ENCODE peak calls at places on chromosome 3, in four cellular contexts. X is IMR-90, I is endothelial cell of umbilical vein, N is GM12878. U is an unnamed sample.

GRCh38 chr3:150464684-150465083 is 56.6 kb downstream of the TSC22D2 start:
- DNase-seq in X (no peak), I (no peak), N (no peak), U (no peak)

GRCh38 chr3:14492948-14493881 is 46.9 kb downstream of the GRIP2 start:
- DNase-seq in X (no peak), I (no peak), N (no peak), U (no peak)

GRCh38 chr3:71784201-71784913 is 591 bp downstream of the PROK2 start:
- DNase-seq in X (no peak), I (no peak), N (no peak), U (no peak)

GRCh38 chr3:167110906-167111305 is 269.2 kb downstream of the ZBBX start:
- DNase-seq in X (no peak), I (no peak), N (no peak), U (no peak)

GRCh38 chr3:63576826-63577225 is 75.6 kb upstream of the SNTN start:
- DNase-seq in X (no peak), I (no peak), N (no peak), U (no peak)

GRCh38 chr3:106130384-106131084 is 261.7 kb upstream of the CBLB start:
- DNase-seq in X (peak; percentile 87), I (peak; percentile 47), N (no peak), U (peak; percentile 61)

GRCh38 chr3:111838133-111838532 is 20.9 kb upstream of the PHLDB2 start:
- DNase-seq in X (no peak), I (no peak), N (no peak), U (no peak)

GRCh38 chr3:18424862-18425640 is at the start of gene SATB1:
- DNase-seq in X (peak; percentile 34), I (peak; percentile 48), N (no peak), U (peak; percentile 38)

GRCh38 chr3:14371573-14372474 is 30.6 kb upstream of the SLC6A6 start:
- DNase-seq in X (peak; percentile 31), I (peak; percentile 7), N (no peak), U (peak; percentile 93)

GRCh38 chr3:95343228-95343627 is 1280.4 kb downstream of the NSUN3 start:
- DNase-seq in X (no peak), I (no peak), N (no peak), U (no peak)

GRCh38 chr3:8069471-8069870 is 432.2 kb upstream of the LMCD1 start:
- DNase-seq in X (no peak), I (no peak), N (no peak), U (no peak)

GRCh38 chr3:160141485-160142185 is 83.6 kb upstream of the C3orf80 start:
- DNase-seq in X (peak; percentile 51), I (no peak), N (no peak), U (no peak)

GRCh38 chr3:141661229-141662196 is 76.6 kb upstream of the RNF7 start:
- DNase-seq in X (no peak), I (no peak), N (no peak), U (no peak)

GRCh38 chr3:156957715-156958114 is 131.6 kb downstream of the LEKR1 start:
- DNase-seq in X (no peak), I (no peak), N (peak; percentile 54), U (no peak)

GRCh38 chr3:45131201-45131600 is 15.0 kb downstream of the CDCP1 start:
- DNase-seq in X (peak; percentile 45), I (no peak), N (no peak), U (no peak)

GRCh38 chr3:101066776-101067175 is 73.6 kb upstream of the ABI3BP start:
- DNase-seq in X (peak; percentile 50), I (peak; percentile 54), N (no peak), U (no peak)

GRCh38 chr3:101068876-101069606 is 75.8 kb upstream of the ABI3BP start:
- DNase-seq in X (no peak), I (no peak), N (no peak), U (no peak)

GRCh38 chr3:101069796-101070195 is 76.6 kb upstream of the ABI3BP start:
- DNase-seq in X (peak; percentile 22), I (no peak), N (no peak), U (no peak)

GRCh38 chr3:101072299-101072698 is 79.1 kb upstream of the ABI3BP start:
- DNase-seq in X (peak; percentile 52), I (peak; percentile 94), N (no peak), U (no peak)

GRCh38 chr3:101070260-101071121 is 77.3 kb upstream of the ABI3BP start:
- DNase-seq in X (no peak), I (peak; percentile 46), N (peak; percentile 7), U (peak; percentile 66)
- TF ChIP-seq FOS in X (no peak), I (no peak), N (no peak), U (no peak)

DNA sequence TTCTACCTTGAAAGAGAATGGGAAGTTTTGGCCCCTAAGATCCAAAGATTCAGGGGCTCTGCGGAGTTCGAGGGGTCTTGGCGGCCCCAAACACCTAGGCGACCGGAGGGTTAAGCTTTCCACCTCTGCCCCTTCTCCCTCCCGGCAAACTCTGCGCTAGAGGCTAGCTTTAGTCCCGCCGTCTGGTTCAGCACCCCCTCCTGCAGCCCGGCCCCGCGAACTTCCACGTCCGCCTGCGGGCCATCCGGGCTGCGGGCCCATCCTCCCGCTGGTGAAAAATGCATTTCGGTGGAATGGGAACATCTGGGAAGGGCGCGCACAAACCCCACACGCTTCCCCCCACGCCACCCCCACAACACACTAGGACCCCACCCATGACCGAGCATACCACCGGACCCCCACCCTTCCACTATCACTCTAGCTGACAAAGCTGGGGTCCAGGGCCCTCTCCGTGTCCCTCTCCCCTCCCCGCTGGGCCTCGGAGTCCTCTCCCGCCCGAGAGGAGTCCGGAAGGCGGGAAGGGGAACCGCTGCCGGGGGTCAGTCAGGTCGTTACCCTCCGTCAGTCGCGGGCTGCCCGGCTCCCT is 1.0 kb downstream of the SHOX2 start:
- DNase-seq in X (no peak), I (no peak), N (no peak), U (peak; percentile 49)
- TF ChIP-seq FOS in X (no peak), I (no peak), N (no peak), U (no peak)

GRCh38 chr3:10941972-10942371 is 50.6 kb upstream of the SLC6A1 start:
- DNase-seq in X (no peak), I (no peak), N (no peak), U (peak; percentile 38)
- TF ChIP-seq FOS in X (no peak), I (no peak), N (no peak), U (no peak)

GRCh38 chr3:65893631-65894030 is 145.1 kb downstream of the MAGI1 start:
- DNase-seq in X (no peak), I (no peak), N (no peak), U (no peak)

GRCh38 chr3:65895084-65895483 is 143.6 kb downstream of the MAGI1 start:
- DNase-seq in X (no peak), I (no peak), N (no peak), U (no peak)

GRCh38 chr3:65894679-65895078 is 144.0 kb downstream of the MAGI1 start:
- DNase-seq in X (peak; percentile 69), I (no peak), N (no peak), U (no peak)

GRCh38 chr3:65896321-65896720 is 142.4 kb downstream of the MAGI1 start:
- DNase-seq in X (no peak), I (no peak), N (no peak), U (no peak)

GRCh38 chr3:65894126-65894525 is 144.6 kb downstream of the MAGI1 start:
- DNase-seq in X (no peak), I (no peak), N (no peak), U (no peak)
- TF ChIP-seq FOS in X (no peak), I (no peak), N (no peak), U (no peak)

GRCh38 chr3:188358787-188359493 is 205.0 kb downstream of the LPP start:
- DNase-seq in X (no peak), I (no peak), N (no peak), U (no peak)
- TF ChIP-seq FOS in X (no peak), I (no peak), N (no peak), U (no peak)

U was measured in K562.